ENCODE peak calls at places on chromosomes 13 and 19, in four cellular contexts. R is tibial nerve, U is uterus, Y is ascending aorta. P is an unnamed sample.

GRCh38 chr19:56988271-56988670 is 131.5 kb upstream of the USP29 start:
- DNase-seq in U (no peak), R (no peak), Y (no peak), P (no peak)

GRCh38 chr13:45206340-45206739 is 5.5 kb upstream of the KCTD4 start:
- DNase-seq in Y (no peak), U (no peak), R (no peak), P (no peak)

GRCh38 chr13:44165895-44166496 is 207.6 kb upstream of the SERP2 start:
- DNase-seq in U (no peak), R (no peak), Y (no peak), P (no peak)

GRCh38 chr19:13835791-13836723 is 40.8 kb downstream of the ZSWIM4 start:
- DNase-seq in U (peak), Y (peak), R (no peak), P (peak)

GRCh38 chr19:43532571-43532961 is 422 bp upstream of the ZNF575 start:
- DNase-seq in U (no peak), R (no peak), Y (peak), P (peak)

GRCh38 chr19:46875234-46875633 is 14.4 kb downstream of the ARHGAP35 start:
- DNase-seq in R (no peak), U (no peak), Y (no peak), P (no peak)

GRCh38 chr19:1882089-1882785 is 3.1 kb downstream of the ABHD17A start:
- DNase-seq in U (no peak), Y (peak), R (no peak), P (peak)

GRCh38 chr13:45325806-45326205 is 15.2 kb downstream of the TPT1 start:
- DNase-seq in U (peak), Y (peak), R (peak), P (no peak)

GRCh38 chr19:42378225-42378929 is 11.7 kb downstream of the CNFN start:
- DNase-seq in R (no peak), Y (no peak), U (no peak), P (no peak)

GRCh38 chr19:2561221-2561620 is 85.3 kb downstream of the GADD45B start:
- DNase-seq in U (no peak), R (no peak), Y (no peak), P (no peak)

GRCh38 chr13:45658586-45659235 is 43.2 kb upstream of the ERICH6B start:
- DNase-seq in R (no peak), U (no peak), Y (no peak), P (no peak)

GRCh38 chr13:39038569-39038898 is 278 bp downstream of the NHLRC3 start:
- DNase-seq in R (no peak), Y (no peak), U (peak), P (no peak)

GRCh38 chr13:28031220-28031903 is 42.9 kb upstream of the URAD start:
- DNase-seq in U (no peak), R (no peak), Y (no peak), P (no peak)

GRCh38 chr13:100234524-100235136 is 145.7 kb downstream of the PCCA start:
- DNase-seq in R (no peak), U (no peak), Y (no peak), P (no peak)

GRCh38 chr13:98975822-98976261 is 2.0 kb downstream of the DOCK9 start:
- DNase-seq in R (no peak), U (no peak), Y (no peak), P (no peak)

GRCh38 chr19:27865927-27866777 is 1346.8 kb downstream of the UQCRFS1 start:
- DNase-seq in U (no peak), Y (no peak), R (no peak), P (no peak)

GRCh38 chr13:28719656-28720055 is 886 bp upstream of the SLC46A3 start:
- DNase-seq in Y (no peak), U (no peak), R (no peak), P (no peak)

GRCh38 chr13:64817721-64818120 is 2412.4 kb downstream of the PCDH9 start:
- DNase-seq in R (no peak), U (no peak), Y (no peak), P (no peak)

GRCh38 chr13:43978688-43979087 is 99.0 kb downstream of the LACC1 start:
- DNase-seq in Y (no peak), R (no peak), U (no peak), P (no peak)

DNA sequence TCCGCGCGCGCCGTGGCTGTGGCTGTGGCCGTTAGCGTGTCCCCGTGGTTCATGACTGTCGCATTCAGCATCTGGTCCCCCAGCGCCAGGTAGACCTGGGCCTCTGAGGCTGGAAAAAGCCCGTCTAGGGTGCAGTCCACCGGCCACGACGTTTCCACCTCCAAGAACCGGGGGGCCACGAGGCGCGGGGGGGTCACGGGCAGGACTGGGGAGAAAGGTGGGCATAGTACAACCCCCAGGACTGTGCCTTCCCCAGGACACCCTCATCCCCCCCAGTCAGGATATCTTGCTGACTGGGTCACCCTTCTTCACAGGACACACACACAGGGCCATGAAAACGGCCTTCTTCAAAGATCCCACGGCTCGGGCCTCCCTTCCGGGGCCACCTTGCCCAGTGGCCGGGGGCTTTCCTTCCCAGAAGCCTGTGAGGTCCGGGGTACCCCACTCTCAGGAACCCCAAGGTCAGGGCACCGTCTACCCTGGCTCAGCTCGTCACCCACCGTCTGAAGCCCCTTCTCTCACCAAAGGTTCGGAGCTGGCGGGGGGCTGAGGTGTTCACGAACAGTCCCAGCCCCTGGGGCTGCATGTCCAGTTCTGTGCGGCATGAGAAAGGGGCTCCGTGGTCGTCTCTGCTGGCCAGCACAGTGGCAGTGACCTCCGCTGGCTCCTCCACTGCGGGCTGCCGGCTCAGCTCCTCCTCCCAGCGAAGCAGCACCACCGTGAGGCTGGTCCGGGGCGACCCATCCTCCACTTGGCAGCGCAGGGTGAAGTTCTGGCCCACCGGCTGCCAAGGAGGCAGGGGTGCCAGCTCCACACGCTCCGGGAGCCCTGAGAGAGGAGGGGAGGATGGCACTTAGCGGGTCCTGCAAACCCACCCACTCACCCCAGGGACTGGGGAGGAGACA is 2.1 kb upstream of the RAVER1 start:
- DNase-seq in R (no peak), U (no peak), Y (no peak), P (no peak)
- TF ChIP-seq CTCF in R (no peak), U (no peak), Y (no peak), P (no peak)

GRCh38 chr13:96785986-96786385 is 208.3 kb downstream of the OXGR1 start:
- DNase-seq in U (no peak), Y (no peak), R (no peak), P (no peak)

GRCh38 chr13:96779691-96780090 is 214.6 kb downstream of the OXGR1 start:
- DNase-seq in R (no peak), Y (no peak), U (no peak), P (no peak)

GRCh38 chr13:96780105-96780504 is 214.2 kb downstream of the OXGR1 start:
- DNase-seq in R (no peak), U (no peak), Y (no peak), P (no peak)

GRCh38 chr13:96782186-96782585 is 212.1 kb downstream of the OXGR1 start:
- DNase-seq in Y (no peak), U (no peak), R (no peak), P (no peak)

GRCh38 chr13:96781141-96781540 is 213.1 kb downstream of the OXGR1 start:
- DNase-seq in R (peak), Y (peak), U (no peak), P (no peak)
- H3K27ac ChIP-seq in R (peak), Y (peak), U (no peak), P (no peak)

DNA sequence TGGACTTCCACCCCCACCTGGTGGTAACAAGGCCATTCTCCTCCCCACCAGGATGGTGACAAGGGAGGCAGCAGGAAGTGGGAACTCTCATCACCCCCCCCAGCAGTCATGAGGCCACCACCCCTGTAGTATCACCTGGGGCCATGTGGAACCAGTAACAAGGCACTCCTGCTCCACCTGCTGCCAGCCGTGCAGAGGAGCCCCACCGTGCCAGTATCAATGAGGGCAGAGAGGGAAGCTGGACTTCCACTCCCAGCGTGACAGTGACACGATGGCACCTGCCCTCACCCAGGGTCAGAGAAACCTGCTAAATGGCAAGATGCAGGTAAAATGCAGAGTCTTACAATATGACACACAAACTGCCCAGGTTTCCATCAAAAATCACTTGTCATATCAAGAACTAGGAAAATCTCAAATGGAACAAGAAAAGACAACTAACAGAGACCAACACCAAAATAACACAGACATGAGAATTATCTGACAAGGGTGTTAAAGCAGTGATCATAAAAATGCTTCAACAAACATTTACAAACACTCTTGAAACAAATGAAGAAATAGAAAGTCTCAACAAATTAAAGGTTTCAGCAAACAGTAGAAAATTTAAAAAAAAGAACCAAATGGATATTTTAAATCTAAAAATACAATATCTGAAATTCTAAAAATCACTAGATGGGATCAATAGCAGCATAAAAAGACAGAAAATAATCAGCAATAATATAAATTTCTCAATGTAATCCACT is 9.1 kb upstream of the SPACA7 start:
- DNase-seq in R (no peak), U (no peak), Y (no peak), P (no peak)
- TF ChIP-seq CTCF in R (no peak), U (no peak), Y (no peak), P (no peak)

DNA sequence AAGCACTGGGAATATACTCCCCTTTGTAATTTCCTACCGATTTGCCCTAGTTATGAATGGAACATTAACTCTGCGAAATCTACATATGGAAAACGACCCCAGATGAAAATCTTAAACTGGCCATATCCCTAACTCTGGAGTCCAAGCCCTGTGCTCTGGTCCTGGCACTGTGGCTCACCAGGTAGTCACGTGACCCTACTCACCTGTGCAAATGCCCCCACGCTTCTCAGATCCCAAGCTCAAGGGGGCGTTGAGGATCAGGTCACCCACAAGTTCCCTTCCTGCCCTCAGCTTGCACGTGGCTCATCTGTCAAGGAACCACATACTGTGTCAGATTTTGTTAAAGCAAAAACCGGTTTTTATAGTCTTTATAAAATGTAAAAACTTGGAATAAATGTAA is 324.0 kb downstream of the SHISA2 start:
- DNase-seq in Y (no peak), R (no peak), U (no peak), P (no peak)
- H3K27ac ChIP-seq in Y (no peak), R (no peak), U (no peak), P (no peak)

GRCh38 chr19:17581211-17581874 is 25.9 kb downstream of the COLGALT1 start:
- DNase-seq in U (no peak), Y (no peak), R (no peak), P (no peak)

GRCh38 chr19:17580470-17581000 is 25.1 kb downstream of the COLGALT1 start:
- DNase-seq in R (no peak), U (no peak), Y (no peak), P (no peak)

GRCh38 chr19:17584132-17584531 is 28.7 kb downstream of the COLGALT1 start:
- DNase-seq in Y (no peak), R (no peak), U (no peak), P (no peak)

GRCh38 chr19:17579523-17580244 is 24.2 kb downstream of the COLGALT1 start:
- DNase-seq in U (peak), Y (no peak), R (peak), P (peak)

GRCh38 chr19:17582613-17583012 is 27.2 kb downstream of the COLGALT1 start:
- DNase-seq in Y (no peak), R (no peak), U (no peak), P (no peak)
- TF ChIP-seq CTCF in Y (no peak), R (no peak), U (no peak), P (no peak)

P was measured in ovary.